ENCODE peak calls at places on chromosomes 2 and 18, in seven cellular contexts. W is breast epithelium, Z is upper lobe of left lung, A is sigmoid colon, H is adrenal gland, Q is IMR-90, R is A549. L is an unnamed sample.
A peak's percentile ranks its signal among the peaks of the same experiment; 100 is the strongest.

GRCh38 chr2:168156661-168157060 is 90.7 kb downstream of the STK39 start:
- DNase-seq in A (no peak), Z (no peak), W (peak; percentile 26), Q (peak; percentile 48), H (no peak), R (peak; percentile 5), L (no peak)

GRCh38 chr18:70156886-70157285 is 48.6 kb downstream of the RTTN start:
- DNase-seq in R (no peak), Z (peak; percentile 12), A (no peak), Q (no peak), W (no peak), H (no peak), L (no peak)

GRCh38 chr2:70024284-70024683 is 62.9 kb upstream of the ASPRV1 start:
- DNase-seq in H (no peak), Q (no peak), W (no peak), Z (no peak), R (no peak), A (no peak), L (no peak)

GRCh38 chr2:224524657-224525056 is 60.5 kb downstream of the CUL3 start:
- DNase-seq in Q (no peak), W (no peak), A (no peak), R (no peak), Z (no peak), H (no peak), L (no peak)

GRCh38 chr2:149134335-149134923 is 95.9 kb downstream of the LYPD6B start:
- DNase-seq in R (no peak), Q (no peak), Z (no peak), W (no peak), H (no peak), A (no peak), L (no peak)

GRCh38 chr2:196200557-196200956 is 29.2 kb upstream of the STK17B start:
- DNase-seq in R (no peak), A (no peak), Q (no peak), W (no peak), H (no peak), Z (no peak), L (no peak)

GRCh38 chr18:12657048-12657848 is 659 bp downstream of the SPIRE1 start:
- DNase-seq in R (peak; percentile 13), Z (peak; percentile 91), A (peak; percentile 71), Q (peak; percentile 48), H (peak; percentile 60), W (no peak), L (no peak)

GRCh38 chr2:41781082-41781481 is 266.7 kb upstream of the PKDCC start:
- DNase-seq in H (no peak), R (no peak), Q (no peak), W (no peak), Z (no peak), A (no peak), L (no peak)

GRCh38 chr2:28408764-28409599 is 16.3 kb downstream of the FOSL2 start:
- DNase-seq in R (no peak), W (no peak), Z (no peak), A (peak; percentile 68), Q (peak; percentile 44), H (no peak), L (no peak)

GRCh38 chr2:221997683-221998082 is 301.1 kb downstream of the PAX3 start:
- DNase-seq in A (no peak), R (no peak), W (no peak), Q (peak; percentile 1), Z (no peak), H (no peak), L (no peak)

GRCh38 chr2:3620834-3621233 is 25.9 kb downstream of the COLEC11 start:
- DNase-seq in A (no peak), H (no peak), Z (no peak), R (no peak), W (no peak), Q (peak; percentile 24), L (no peak)

DNA sequence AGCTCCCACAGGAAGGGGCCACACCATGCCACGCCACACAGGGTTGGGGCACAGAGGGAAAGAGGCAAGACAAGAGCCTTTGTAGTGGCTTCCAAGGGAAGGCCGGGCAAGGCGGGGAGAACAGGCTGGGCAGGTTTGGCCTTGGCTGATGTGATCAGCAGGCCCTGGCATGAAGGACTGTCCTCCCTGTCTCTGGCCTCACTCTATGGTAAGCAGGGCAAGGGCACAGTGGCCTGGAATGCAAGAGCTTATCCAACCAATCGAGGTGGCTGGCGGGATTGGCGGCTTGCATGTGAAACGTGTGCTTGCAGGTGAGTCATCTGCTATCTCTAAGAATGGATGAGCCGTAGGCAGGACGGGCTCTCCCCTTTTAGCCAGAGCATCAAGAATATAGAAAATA is 6.4 kb upstream of the ATP9B start:
- DNase-seq in W (peak; percentile 88), R (no peak), H (peak; percentile 77), A (no peak), Q (no peak), Z (peak; percentile 24), L (no peak)
- TF ChIP-seq POLR2A in W (no peak), R (no peak), H (peak; percentile 19), A (no peak), Q (no peak), Z (no peak), L (no peak)

GRCh38 chr2:127423476-127423840 is 5.2 kb downstream of the PROC start:
- DNase-seq in A (no peak), W (peak; percentile 15), Q (no peak), R (no peak), H (no peak), Z (peak; percentile 85), L (no peak)
- TF ChIP-seq POLR2A in A (no peak), W (no peak), Q (no peak), R (peak; percentile 6), H (no peak), Z (no peak), L (no peak)

GRCh38 chr2:231613054-231613654 is 20.5 kb downstream of the TEX44 start:
- DNase-seq in A (peak; percentile 83), Q (no peak), Z (no peak), W (no peak), H (peak; percentile 56), R (no peak), L (peak; percentile 37)

GRCh38 chr2:231613655-231614558 is 21.2 kb downstream of the TEX44 start:
- DNase-seq in Z (peak; percentile 95), W (peak; percentile 89), R (peak; percentile 84), H (peak; percentile 88), A (peak; percentile 97), Q (peak; percentile 80), L (peak; percentile 77)

GRCh38 chr2:231614559-231615057 is 21.9 kb downstream of the TEX44 start:
- DNase-seq in W (no peak), Z (peak; percentile 93), H (no peak), Q (no peak), A (no peak), R (no peak), L (no peak)

GRCh38 chr2:231612199-231613053 is 19.8 kb downstream of the TEX44 start:
- DNase-seq in Z (peak; percentile 98), A (peak; percentile 98), Q (peak; percentile 96), W (peak; percentile 94), R (peak; percentile 92), H (peak; percentile 94), L (peak; percentile 91)

DNA sequence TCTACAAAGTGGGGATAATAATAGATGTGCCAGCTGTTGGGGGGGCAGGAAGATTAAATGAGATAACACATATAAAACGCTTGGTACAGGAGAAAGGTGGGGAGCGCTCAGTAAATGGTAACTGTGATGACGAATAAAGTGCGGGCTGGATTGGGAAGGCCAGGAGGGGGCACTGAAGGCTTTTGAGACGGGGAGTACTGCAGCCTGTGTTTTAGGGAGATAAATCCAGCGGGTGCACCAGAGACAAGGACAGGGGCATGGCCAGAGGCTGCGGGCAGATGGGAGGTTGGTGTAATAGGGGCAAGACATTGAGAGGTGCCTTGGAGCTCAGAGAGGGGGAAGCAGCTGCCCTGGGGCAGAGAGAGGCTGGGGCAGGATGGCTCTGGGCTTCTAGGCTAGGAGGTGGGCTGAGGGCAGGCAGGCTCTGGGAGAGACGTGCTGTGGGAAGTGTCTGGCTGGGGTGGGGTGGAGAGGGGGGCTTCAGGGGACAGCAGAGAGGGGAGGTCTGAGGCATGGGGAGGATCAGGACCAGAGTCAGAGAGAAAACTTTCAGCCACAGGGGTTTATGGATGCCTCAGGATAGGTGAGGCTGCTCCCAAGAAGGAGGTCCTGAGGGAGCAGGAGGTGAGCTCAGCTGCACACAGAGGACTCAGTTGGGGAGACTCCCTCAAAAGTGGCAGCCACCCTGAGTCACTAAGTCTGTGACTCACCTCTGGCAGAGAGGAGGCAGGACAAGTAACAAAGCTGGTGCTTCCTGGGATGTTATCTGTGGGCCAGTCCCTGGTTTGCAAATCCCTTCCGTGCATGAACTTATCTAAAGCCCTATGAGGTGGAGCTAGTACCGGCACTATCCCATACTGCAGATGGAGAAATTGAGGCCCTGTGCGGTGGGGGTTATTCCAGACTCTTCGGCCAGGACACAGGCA is 18.9 kb downstream of the TEX44 start:
- DNase-seq in H (peak; percentile 71), R (peak; percentile 80), Z (no peak), A (peak; percentile 83), Q (peak; percentile 84), W (peak; percentile 72), L (no peak)
- TF ChIP-seq POLR2A in H (peak; percentile 73), R (no peak), Z (no peak), A (no peak), Q (no peak), W (no peak), L (no peak)

GRCh38 chr18:3593381-3593903 is 143.5 kb downstream of the TGIF1 start:
- DNase-seq in W (peak; percentile 84), A (no peak), Z (no peak), Q (peak; percentile 87), H (peak; percentile 52), R (peak; percentile 94), L (peak; percentile 39)

GRCh38 chr18:3595282-3596273 is 145.6 kb downstream of the TGIF1 start:
- DNase-seq in Q (peak; percentile 98), W (peak; percentile 45), H (peak; percentile 60), R (peak; percentile 83), A (peak; percentile 82), Z (no peak), L (no peak)

GRCh38 chr18:3594760-3595241 is 144.8 kb downstream of the TGIF1 start:
- DNase-seq in W (peak; percentile 61), A (no peak), H (no peak), Z (no peak), R (peak; percentile 58), Q (peak; percentile 49), L (peak; percentile 21)

GRCh38 chr18:3592864-3593263 is 142.9 kb downstream of the TGIF1 start:
- DNase-seq in A (no peak), W (no peak), H (no peak), Q (no peak), Z (no peak), R (no peak), L (no peak)

DNA sequence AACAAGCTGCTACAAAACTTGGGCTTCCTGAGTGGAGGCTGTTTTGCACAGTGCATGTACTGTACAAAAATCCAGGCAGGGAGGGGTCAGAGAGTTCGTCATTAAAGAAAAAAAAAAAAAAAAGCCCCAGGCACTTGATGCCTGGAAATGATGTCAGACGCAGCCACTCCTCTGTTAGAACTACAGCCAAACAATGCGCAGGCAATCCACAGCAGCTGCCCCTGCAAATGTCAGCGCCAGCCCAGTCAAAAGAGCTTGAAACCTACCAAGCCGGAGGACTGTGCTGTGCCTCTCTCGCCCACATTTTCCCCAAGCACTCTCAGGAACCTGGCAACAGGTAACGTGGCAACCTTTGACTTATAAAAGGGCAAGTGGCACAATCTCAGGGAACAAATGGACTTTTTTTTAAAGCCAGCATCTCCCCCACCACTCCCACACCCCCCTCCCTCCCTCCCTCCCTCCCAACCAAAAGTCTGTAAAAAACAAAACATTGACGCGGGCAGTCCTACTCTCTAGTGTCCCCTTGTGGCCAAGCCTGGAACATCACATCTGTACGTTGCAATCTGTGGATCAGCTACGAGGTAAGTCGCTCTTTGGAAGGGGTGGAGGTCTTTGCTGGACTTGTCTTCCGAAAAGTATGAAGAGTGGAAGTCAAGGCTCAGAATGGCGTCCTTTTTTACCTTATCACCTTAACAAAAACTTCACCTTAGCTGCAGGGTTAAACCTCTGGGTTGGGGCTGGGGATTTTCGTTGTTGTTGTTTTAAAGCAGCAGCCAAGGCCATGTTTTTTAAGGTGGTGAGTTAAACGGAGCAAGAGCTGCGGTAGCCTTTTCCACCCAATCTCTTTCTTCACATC is 144.2 kb downstream of the TGIF1 start:
- DNase-seq in R (peak; percentile 97), Q (peak; percentile 98), W (peak; percentile 91), A (peak; percentile 95), H (peak; percentile 89), Z (no peak), L (peak; percentile 98)
- TF ChIP-seq POLR2A in R (peak; percentile 12), Q (peak; percentile 90), W (no peak), A (no peak), H (peak; percentile 90), Z (peak; percentile 47), L (peak; percentile 38)

L was measured in tibial nerve.